ENCODE peak calls at places on chromosome 17, in eight cellular contexts. K is A549, I is nephron progenitor cell, A is NCI-H1092, B is frontal cortex, Y is NCI-H510A, J is foreskin fibroblast, N is AG10803. T is an unnamed sample.
A peak's percentile ranks its signal among the peaks of the same experiment; 100 is the strongest.

GRCh38 chr17:44780161-44780560 is 21.4 kb downstream of the ADAM11 start:
- DNase-seq in J (no peak), B (no peak), N (no peak), Y (no peak), A (no peak), K (no peak), I (no peak), T (no peak)

GRCh38 chr17:45411348-45412105 is 21.1 kb downstream of the ARHGAP27 start:
- DNase-seq in Y (no peak), I (no peak), K (no peak), N (no peak), B (no peak), A (no peak), J (no peak), T (no peak)

GRCh38 chr17:78923660-78924453 is 1.3 kb downstream of the TIMP2 start:
- DNase-seq in N (no peak), I (no peak), J (peak; percentile 59), Y (peak; percentile 64), B (no peak), K (peak; percentile 93), A (no peak), T (no peak)

GRCh38 chr17:70040336-70040735 is 34.7 kb upstream of the KCNJ16 start:
- DNase-seq in Y (no peak), B (no peak), A (no peak), K (no peak), I (no peak), J (no peak), N (no peak), T (peak; percentile 30)

GRCh38 chr17:82838386-82839063 is 1.3 kb downstream of the ZNF750 start:
- DNase-seq in J (peak; percentile 60), Y (peak; percentile 45), I (no peak), K (no peak), A (no peak), N (peak; percentile 56), B (no peak), T (peak; percentile 43)

GRCh38 chr17:58611331-58611730 is 80.5 kb downstream of the TEX14 start:
- DNase-seq in B (no peak), I (no peak), N (no peak), J (no peak), Y (no peak), A (no peak), K (no peak), T (no peak)

GRCh38 chr17:72931635-72932034 is 160.9 kb downstream of the SLC39A11 start:
- DNase-seq in N (no peak), A (no peak), B (no peak), K (no peak), J (no peak), I (no peak), Y (no peak), T (no peak)

GRCh38 chr17:70407501-70407900 is 238.2 kb downstream of the KCNJ2 start:
- DNase-seq in K (no peak), B (no peak), N (no peak), I (no peak), Y (no peak), J (peak; percentile 47), A (no peak), T (peak; percentile 15)

GRCh38 chr17:58328195-58329034 is at the start of gene TSPOAP1:
- DNase-seq in K (no peak), B (peak; percentile 61), Y (no peak), N (no peak), I (peak; percentile 77), J (no peak), A (no peak), T (no peak)

GRCh38 chr17:39151680-39152058 is 232 bp upstream of the PLXDC1 start:
- DNase-seq in N (no peak), B (no peak), A (no peak), J (no peak), I (peak; percentile 28), K (no peak), Y (no peak), T (no peak)

GRCh38 chr17:11296994-11297393 is 56.0 kb downstream of the SHISA6 start:
- DNase-seq in B (no peak), I (no peak), A (no peak), J (no peak), K (peak; percentile 44), Y (no peak), N (no peak), T (no peak)

GRCh38 chr17:38425744-38426143 is 2.5 kb upstream of the ARHGAP23 start:
- DNase-seq in A (no peak), Y (no peak), K (no peak), I (no peak), B (no peak), J (no peak), N (no peak), T (no peak)

GRCh38 chr17:79049821-79050220 is 24.8 kb upstream of the ENGASE start:
- DNase-seq in N (no peak), K (no peak), Y (no peak), J (no peak), A (no peak), I (no peak), B (no peak), T (no peak)

GRCh38 chr17:38926290-38927070 is 1.1 kb downstream of the LASP1NB start:
- DNase-seq in Y (no peak), I (no peak), N (peak; percentile 37), J (no peak), B (no peak), A (no peak), K (no peak), T (no peak)

GRCh38 chr17:7703584-7704574 is 1.1 kb upstream of the EFNB3 start:
- DNase-seq in Y (peak; percentile 87), B (peak; percentile 55), A (peak; percentile 61), I (peak; percentile 81), K (peak; percentile 34), J (peak; percentile 66), N (peak; percentile 49), T (peak; percentile 43)

GRCh38 chr17:7233701-7234099 is 617 bp downstream of the DVL2 start:
- DNase-seq in B (no peak), Y (no peak), A (no peak), N (no peak), K (no peak), J (no peak), I (no peak), T (no peak)

T was measured in fibroblast of gingiva.